ENCODE peak calls at places on chromosomes 5 and 9, in seven cellular contexts. Z is stimulated activated CD8-positive, alpha-beta memory T cell treated with anti-CD3 and anti-CD28 coated beads, Interleukin-4, amount 100 ng/mL, for 24 hours; K is LoVo; R is KBM-7; S is amniotic stem cell; J is stimulated activated CD4-positive, alpha-beta T cell treated with anti-CD3 and anti-CD28 coated beads, Interleukin-4, amount 100 ng/mL, for 24 hours; L is NT2/D1. D is an unnamed sample.

GRCh38 chr5:54013556-54014157 is 296.7 kb downstream of the ARL15 start:
- DNase-seq in Z (peak), K (peak), R (peak), S (peak), J (peak), L (no peak), D (peak)

GRCh38 chr5:56981906-56982305 is 30.0 kb upstream of the MIER3 start:
- DNase-seq in Z (no peak), K (no peak), R (no peak), S (no peak), J (no peak), L (no peak), D (no peak)

GRCh38 chr9:13555989-13556500 is 276.6 kb upstream of the MPDZ start:
- DNase-seq in Z (no peak), K (no peak), R (no peak), S (no peak), J (no peak), L (no peak), D (no peak)

GRCh38 chr9:38200431-38200830 is 131.4 kb upstream of the SHB start:
- DNase-seq in Z (no peak), K (no peak), R (no peak), S (no peak), J (no peak), L (no peak), D (no peak)

GRCh38 chr5:54177058-54177457 is 133.3 kb downstream of the ARL15 start:
- DNase-seq in Z (no peak), K (no peak), R (no peak), S (no peak), J (no peak), L (no peak), D (no peak)

GRCh38 chr5:125478599-125478998 is 732.2 kb upstream of the ZNF608 start:
- DNase-seq in Z (no peak), K (no peak), R (no peak), S (no peak), J (no peak), L (no peak), D (no peak)

GRCh38 chr9:115594551-115594950 is 476.6 kb upstream of the TNC start:
- DNase-seq in Z (no peak), K (no peak), R (no peak), S (no peak), J (no peak), L (no peak), D (no peak)

GRCh38 chr5:118687085-118687484 is 301.3 kb downstream of the DTWD2 start:
- DNase-seq in Z (no peak), K (no peak), R (no peak), S (no peak), J (no peak), L (no peak), D (no peak)

GRCh38 chr5:83711982-83712601 is 8.6 kb downstream of the HAPLN1 start:
- DNase-seq in Z (no peak), K (peak), R (peak), S (no peak), J (peak), L (no peak), D (peak)

GRCh38 chr5:64532657-64533056 is 26.8 kb downstream of the RGS7BP start:
- DNase-seq in Z (no peak), K (no peak), R (no peak), S (no peak), J (no peak), L (no peak), D (no peak)

GRCh38 chr5:36728697-36729543 is 122.5 kb downstream of the SLC1A3 start:
- DNase-seq in Z (no peak), K (peak), R (peak), S (peak), J (peak), L (peak), D (peak)

GRCh38 chr9:110875275-110875674 is 163.0 kb downstream of the LPAR1 start:
- DNase-seq in Z (no peak), K (no peak), R (peak), S (no peak), J (no peak), L (no peak), D (no peak)

GRCh38 chr5:38593959-38594358 is 37.5 kb upstream of the LIFR start:
- DNase-seq in Z (no peak), K (no peak), R (no peak), S (no peak), J (no peak), L (no peak), D (no peak)

GRCh38 chr9:12884736-12885395 is 110.0 kb downstream of the LURAP1L start:
- DNase-seq in Z (no peak), K (peak), R (peak), S (no peak), J (no peak), L (no peak), D (peak)

GRCh38 chr5:76495870-76496269 is 92.8 kb downstream of the IQGAP2 start:
- DNase-seq in Z (no peak), K (no peak), R (no peak), S (no peak), J (no peak), L (no peak), D (no peak)

GRCh38 chr5:102958481-102959011 is 161.4 kb downstream of the GIN1 start:
- DNase-seq in Z (no peak), K (peak), R (no peak), S (no peak), J (no peak), L (no peak), D (peak)

GRCh38 chr5:97635553-97635952 is 452.5 kb upstream of the RIOK2 start:
- DNase-seq in Z (no peak), K (no peak), R (no peak), S (no peak), J (no peak), L (no peak), D (no peak)

GRCh38 chr5:171750316-171750788 is 35.3 kb upstream of the SMIM23 start:
- DNase-seq in Z (no peak), K (no peak), R (peak), S (no peak), J (no peak), L (no peak), D (peak)

GRCh38 chr9:98518556-98518955 is 190.2 kb downstream of the GABBR2 start:
- DNase-seq in Z (no peak), K (no peak), R (no peak), S (no peak), J (no peak), L (no peak), D (no peak)

GRCh38 chr5:56279979-56280378 is 46.8 kb upstream of the ANKRD55 start:
- DNase-seq in Z (no peak), K (no peak), R (no peak), S (no peak), J (no peak), L (no peak), D (peak)

GRCh38 chr5:85288914-85289313 is 904.2 kb upstream of the EDIL3 start:
- DNase-seq in Z (no peak), K (no peak), R (no peak), S (no peak), J (no peak), L (no peak), D (no peak)

GRCh38 chr9:32918628-32919027 is 82.8 kb downstream of the APTX start:
- DNase-seq in Z (no peak), K (no peak), R (no peak), S (no peak), J (no peak), L (no peak), D (no peak)

GRCh38 chr5:125408582-125409069 is 662.2 kb upstream of the ZNF608 start:
- DNase-seq in Z (no peak), K (peak), R (no peak), S (no peak), J (no peak), L (no peak), D (peak)

GRCh38 chr5:110335361-110336046 is 391.0 kb downstream of the TMEM232 start:
- DNase-seq in Z (no peak), K (no peak), R (no peak), S (peak), J (no peak), L (no peak), D (no peak)

GRCh38 chr9:123483191-123483803 is 127.3 kb downstream of the CRB2 start:
- DNase-seq in Z (no peak), K (no peak), R (no peak), S (no peak), J (no peak), L (no peak), D (no peak)

GRCh38 chr9:131271506-131271931 is 4.8 kb downstream of the FAM78A start:
- DNase-seq in Z (no peak), K (no peak), R (no peak), S (no peak), J (no peak), L (no peak), D (no peak)

GRCh38 chr5:90251447-90251846 is 158.1 kb downstream of the CETN3 start:
- DNase-seq in Z (no peak), K (no peak), R (no peak), S (no peak), J (no peak), L (no peak), D (no peak)

GRCh38 chr5:132776077-132776931 is 735 bp downstream of the SEPTIN8 start:
- DNase-seq in Z (no peak), K (peak), R (peak), S (no peak), J (no peak), L (no peak), D (no peak)

GRCh38 chr5:79493596-79494343 is 20.2 kb downstream of the HOMER1 start:
- DNase-seq in Z (no peak), K (no peak), R (no peak), S (no peak), J (no peak), L (no peak), D (no peak)

GRCh38 chr5:143543358-143544255 is 140.1 kb upstream of the NR3C1 start:
- DNase-seq in Z (no peak), K (no peak), R (no peak), S (peak), J (no peak), L (no peak), D (peak)

GRCh38 chr5:1017691-1018455 is 9.3 kb downstream of the NKD2 start:
- DNase-seq in Z (no peak), K (no peak), R (no peak), S (no peak), J (no peak), L (no peak), D (no peak)

D was measured in HFFc6.